ENCODE peak calls at places on chromosomes 4 and X, in six cellular contexts. M is GM23338, H is astrocyte, V is NCI-H460, B is astrocyte of the spinal cord, I is EH. T is an unnamed sample.
A peak's percentile ranks its signal among the peaks of the same experiment; 100 is the strongest.

GRCh38 chr4:39808231-39808749 is 110.4 kb downstream of the UBE2K start:
- DNase-seq in M (no peak), H (no peak), V (no peak), B (no peak), I (no peak), T (no peak)

GRCh38 chr4:186570193-186570996 is 15.0 kb upstream of the MTNR1A start:
- DNase-seq in M (no peak), H (peak; percentile 48), V (no peak), B (peak; percentile 28), I (peak; percentile 80), T (no peak)

GRCh38 chr4:78293841-78294301 is 236.7 kb downstream of the FRAS1 start:
- DNase-seq in M (no peak), H (peak; percentile 94), V (no peak), B (peak; percentile 88), I (peak; percentile 99), T (no peak)

GRCh38 chrX:74232859-74233258 is 71.1 kb upstream of the ZCCHC13 start:
- DNase-seq in M (peak; percentile 13), H (peak; percentile 35), V (peak; percentile 37), B (peak; percentile 14), I (peak; percentile 28), T (peak; percentile 22)

GRCh38 chrX:9557508-9557907 is 92.7 kb downstream of the TBL1X start:
- DNase-seq in M (no peak), H (no peak), V (no peak), B (no peak), I (no peak), T (no peak)

GRCh38 chrX:17588303-17588702 is 149.0 kb upstream of the SCML1 start:
- DNase-seq in M (no peak), H (peak; percentile 49), V (no peak), B (no peak), I (peak; percentile 24), T (no peak)

GRCh38 chr4:87304659-87305277 is 17.9 kb downstream of the HSD17B13 start:
- DNase-seq in M (no peak), H (peak; percentile 52), V (peak; percentile 12), B (peak; percentile 32), I (no peak), T (no peak)

GRCh38 chr4:151165205-151166000 is 66.0 kb downstream of the RPS3A start:
- DNase-seq in M (no peak), H (no peak), V (no peak), B (peak; percentile 48), I (peak; percentile 48), T (no peak)

GRCh38 chr4:185559913-185560281 is 24.6 kb upstream of the PDLIM3 start:
- DNase-seq in M (no peak), H (peak; percentile 81), V (peak; percentile 61), B (peak; percentile 74), I (peak; percentile 43), T (no peak)

GRCh38 chr4:76881375-76881774 is 16.6 kb downstream of the SOWAHB start:
- DNase-seq in M (peak; percentile 34), H (no peak), V (no peak), B (no peak), I (no peak), T (no peak)

GRCh38 chr4:152996672-152997071 is 60.5 kb downstream of the FHDC1 start:
- DNase-seq in M (no peak), H (no peak), V (no peak), B (no peak), I (no peak), T (peak; percentile 21)

GRCh38 chr4:169212981-169213380 is 57.8 kb downstream of the SH3RF1 start:
- DNase-seq in M (no peak), H (no peak), V (no peak), B (no peak), I (no peak), T (no peak)

GRCh38 chrX:153884136-153885076 is 1.6 kb downstream of the L1CAM start:
- DNase-seq in M (peak; percentile 46), H (no peak), V (peak; percentile 19), B (no peak), I (no peak), T (no peak)

GRCh38 chr4:10664408-10664807 is 20.2 kb downstream of the CLNK start:
- DNase-seq in M (no peak), H (peak; percentile 96), V (no peak), B (peak; percentile 97), I (peak; percentile 76), T (peak; percentile 25)

GRCh38 chr4:119238068-119238722 is 25.7 kb downstream of the USP53 start:
- DNase-seq in M (no peak), H (no peak), V (no peak), B (no peak), I (no peak), T (no peak)